ENCODE peak calls at places on chromosomes 16 and 17, in four cellular contexts. L, T, K and Y are unnamed samples.

GRCh38 chr16:67641779-67642708 is 2.9 kb upstream of the CARMIL2 start:
- DNase-seq in L (no peak), T (peak), K (peak), Y (peak)

GRCh38 chr17:82973456-82974135 is 105.8 kb upstream of the METRNL start:
- DNase-seq in L (no peak), T (peak), K (no peak), Y (no peak)

GRCh38 chr16:55294129-55294528 is 29.9 kb upstream of the IRX6 start:
- DNase-seq in L (no peak), T (no peak), K (no peak), Y (no peak)

GRCh38 chr16:6081320-6081976 is 983.9 kb upstream of the EEF2KMT start:
- DNase-seq in L (no peak), T (peak), K (no peak), Y (peak)

GRCh38 chr16:5379948-5380347 is 282.4 kb upstream of the EEF2KMT start:
- DNase-seq in L (no peak), T (no peak), K (no peak), Y (peak)

GRCh38 chr16:89410794-89411309 is 79.5 kb downstream of the ANKRD11 start:
- DNase-seq in L (no peak), T (peak), K (peak), Y (peak)

GRCh38 chr17:2181206-2181983 is 122.2 kb downstream of the SMG6 start:
- DNase-seq in L (no peak), T (peak), K (peak), Y (peak)

GRCh38 chr16:88926374-88926990 is 50.5 kb downstream of the CBFA2T3 start:
- DNase-seq in L (no peak), T (no peak), K (no peak), Y (no peak)

GRCh38 chr16:69763557-69763942 is 1.4 kb downstream of the WWP2 start:
- DNase-seq in L (no peak), T (no peak), K (no peak), Y (no peak)